ENCODE peak calls at places on chromosome 15, in seven cellular contexts. K is heart right ventricle, N is endothelial cell of umbilical vein, I is neuronal stem cell, B is GM23338, P is heart left ventricle, Z is A549. R is an unnamed sample.

GRCh38 chr15:59918994-59919951 is 84.8 kb upstream of the FOXB1 start:
- DNase-seq in Z (peak), K (no peak), B (no peak), I (no peak), P (no peak), N (peak), R (no peak)

GRCh38 chr15:35663956-35664355 is 118.0 kb upstream of the DPH6 start:
- DNase-seq in B (no peak), P (no peak), N (no peak), K (no peak), I (no peak), Z (no peak), R (no peak)

GRCh38 chr15:92921215-92922131 is 21.3 kb downstream of the CHD2 start:
- DNase-seq in N (peak), B (no peak), P (no peak), Z (peak), I (no peak), K (no peak), R (no peak)

GRCh38 chr15:92878593-92879053 is 21.5 kb upstream of the CHD2 start:
- DNase-seq in I (no peak), K (no peak), B (no peak), N (no peak), Z (no peak), P (no peak), R (no peak)

GRCh38 chr15:101808201-101808600 is 3.8 kb upstream of the OR4F15 start:
- DNase-seq in I (no peak), N (no peak), B (no peak), P (no peak), Z (no peak), K (no peak), R (no peak)

GRCh38 chr15:80977627-80978036 is 12.0 kb downstream of the MESD start:
- DNase-seq in P (peak), B (peak), N (peak), I (peak), K (peak), Z (peak), R (peak)

GRCh38 chr15:70257047-70257446 is 159.3 kb upstream of the TLE3 start:
- DNase-seq in P (no peak), Z (no peak), K (no peak), N (no peak), I (no peak), B (no peak), R (no peak)

GRCh38 chr15:70833897-70834765 is 19.8 kb downstream of the LARP6 start:
- DNase-seq in B (peak), K (no peak), I (no peak), N (peak), P (no peak), Z (peak), R (no peak)

GRCh38 chr15:76310470-76311070 is 699 bp downstream of the ETFA start:
- DNase-seq in I (no peak), Z (no peak), K (no peak), B (no peak), N (peak), P (no peak), R (no peak)

GRCh38 chr15:80228959-80229610 is 22.9 kb downstream of the CTXND1 start:
- DNase-seq in I (no peak), B (no peak), K (no peak), P (no peak), Z (peak), N (no peak), R (peak)

GRCh38 chr15:47505712-47506542 is 211.4 kb upstream of the SEMA6D start:
- DNase-seq in I (no peak), Z (no peak), B (no peak), N (peak), K (peak), P (no peak), R (no peak)

GRCh38 chr15:72146934-72147333 is 28.7 kb downstream of the SENP8 start:
- DNase-seq in K (no peak), Z (no peak), N (no peak), B (no peak), I (no peak), P (no peak), R (no peak)

GRCh38 chr15:51318382-51319150 is 19.8 kb downstream of the CYP19A1 start:
- DNase-seq in I (no peak), B (no peak), N (no peak), Z (no peak), K (no peak), P (no peak), R (no peak)

GRCh38 chr15:80404057-80404718 is at the start of gene ARNT2:
- DNase-seq in B (peak), N (no peak), Z (peak), P (peak), I (peak), K (peak), R (no peak)

GRCh38 chr15:81023483-81024264 is 23.0 kb downstream of the TLNRD1 start:
- DNase-seq in Z (no peak), B (no peak), I (no peak), N (peak), K (peak), P (peak), R (peak)

GRCh38 chr15:65285291-65286068 is 1.2 kb downstream of the PARP16 start:
- DNase-seq in N (no peak), Z (no peak), B (no peak), I (no peak), K (no peak), P (no peak), R (no peak)

GRCh38 chr15:81948751-81949150 is 97.1 kb downstream of the MEX3B start:
- DNase-seq in I (no peak), Z (no peak), P (no peak), N (no peak), B (no peak), K (no peak), R (no peak)

GRCh38 chr15:76470691-76471090 is 134.1 kb downstream of the ISL2 start:
- DNase-seq in I (no peak), Z (no peak), K (no peak), P (no peak), B (no peak), N (no peak), R (no peak)

GRCh38 chr15:78047631-78048409 is 29.7 kb downstream of the TBC1D2B start:
- DNase-seq in K (peak), N (peak), I (no peak), Z (no peak), B (no peak), P (no peak), R (no peak)

GRCh38 chr15:31328425-31328998 is 1.9 kb downstream of the KLF13 start:
- DNase-seq in B (no peak), P (no peak), Z (peak), I (no peak), N (no peak), K (no peak), R (no peak)

GRCh38 chr15:54032066-54032465 is 53.8 kb downstream of the UNC13C start:
- DNase-seq in K (no peak), B (no peak), P (no peak), Z (no peak), N (no peak), I (no peak), R (no peak)

GRCh38 chr15:29674661-29675533 is 147.4 kb downstream of the TJP1 start:
- DNase-seq in N (peak), B (peak), P (peak), Z (peak), I (peak), K (peak), R (peak)

GRCh38 chr15:79994651-79995050 is 23.7 kb upstream of the BCL2A1 start:
- DNase-seq in Z (peak), P (no peak), B (no peak), K (no peak), N (no peak), I (no peak), R (no peak)

GRCh38 chr15:36936652-36937051 is 163.7 kb downstream of the MEIS2 start:
- DNase-seq in Z (no peak), I (no peak), N (no peak), P (no peak), K (no peak), B (no peak), R (no peak)

GRCh38 chr15:40296561-40297230 is 11.0 kb downstream of the PLCB2 start:
- DNase-seq in P (peak), I (no peak), Z (no peak), B (no peak), N (no peak), K (no peak), R (no peak)

GRCh38 chr15:90680371-90680935 is 36.7 kb upstream of the BLM start:
- DNase-seq in K (no peak), Z (no peak), I (no peak), P (no peak), N (no peak), B (no peak), R (no peak)

GRCh38 chr15:47300035-47300434 is 417.3 kb upstream of the SEMA6D start:
- DNase-seq in I (no peak), N (no peak), B (no peak), P (no peak), K (no peak), Z (no peak), R (no peak)

GRCh38 chr15:77111813-77112212 is 40.9 kb upstream of the TSPAN3 start:
- DNase-seq in Z (no peak), K (no peak), P (no peak), I (no peak), B (no peak), N (no peak), R (no peak)

GRCh38 chr15:70474682-70475438 is 288.5 kb downstream of the UACA start:
- DNase-seq in B (no peak), K (peak), Z (peak), N (peak), P (peak), I (no peak), R (peak)

GRCh38 chr15:66046326-66046725 is 177.0 kb downstream of the RAB11A start:
- DNase-seq in P (no peak), B (no peak), I (no peak), N (no peak), Z (no peak), K (no peak), R (no peak)

GRCh38 chr15:75952512-75952911 is 48.8 kb downstream of the FBXO22 start:
- DNase-seq in K (no peak), N (no peak), I (no peak), P (no peak), B (no peak), Z (no peak), R (no peak)

GRCh38 chr15:34795267-34796081 is at the start of gene ACTC1:
- DNase-seq in I (peak), B (peak), N (peak), Z (peak), K (peak), P (peak), R (no peak)

GRCh38 chr15:36172970-36173369 is 406.5 kb upstream of the CDIN1 start:
- DNase-seq in K (no peak), B (no peak), Z (no peak), P (no peak), N (no peak), I (no peak), R (no peak)

GRCh38 chr15:101172421-101173097 is 79.3 kb downstream of the CHSY1 start:
- DNase-seq in K (no peak), B (no peak), N (no peak), Z (no peak), I (no peak), P (no peak), R (no peak)

GRCh38 chr15:61748529-61748928 is 311.7 kb downstream of the VPS13C start:
- DNase-seq in I (no peak), B (no peak), K (no peak), N (no peak), P (no peak), Z (no peak), R (no peak)

GRCh38 chr15:76183906-76184639 is 124.3 kb downstream of the TMEM266 start:
- DNase-seq in Z (no peak), I (peak), P (no peak), K (no peak), B (no peak), N (no peak), R (no peak)

GRCh38 chr15:52008698-52009434 is 10.2 kb upstream of the MAPK6 start:
- DNase-seq in N (peak), K (no peak), P (no peak), B (no peak), Z (peak), I (no peak), R (no peak)

GRCh38 chr15:101652783-101653430 is 726 bp upstream of the TM2D3 start:
- DNase-seq in N (no peak), I (no peak), P (no peak), Z (no peak), B (peak), K (no peak), R (no peak)

GRCh38 chr15:63372018-63372705 is 9.5 kb downstream of the CA12 start:
- DNase-seq in P (no peak), K (no peak), I (no peak), B (no peak), N (peak), Z (peak), R (no peak)

GRCh38 chr15:63373330-63373729 is 8.3 kb downstream of the CA12 start:
- DNase-seq in Z (no peak), I (no peak), B (no peak), P (no peak), K (no peak), N (no peak), R (no peak)

GRCh38 chr15:63371297-63371918 is 10.2 kb downstream of the CA12 start:
- DNase-seq in I (no peak), P (no peak), N (no peak), Z (peak), B (no peak), K (no peak), R (no peak)

GRCh38 chr15:63373866-63374548 is 7.6 kb downstream of the CA12 start:
- DNase-seq in K (no peak), Z (no peak), P (no peak), N (no peak), B (no peak), I (no peak), R (no peak)

DNA sequence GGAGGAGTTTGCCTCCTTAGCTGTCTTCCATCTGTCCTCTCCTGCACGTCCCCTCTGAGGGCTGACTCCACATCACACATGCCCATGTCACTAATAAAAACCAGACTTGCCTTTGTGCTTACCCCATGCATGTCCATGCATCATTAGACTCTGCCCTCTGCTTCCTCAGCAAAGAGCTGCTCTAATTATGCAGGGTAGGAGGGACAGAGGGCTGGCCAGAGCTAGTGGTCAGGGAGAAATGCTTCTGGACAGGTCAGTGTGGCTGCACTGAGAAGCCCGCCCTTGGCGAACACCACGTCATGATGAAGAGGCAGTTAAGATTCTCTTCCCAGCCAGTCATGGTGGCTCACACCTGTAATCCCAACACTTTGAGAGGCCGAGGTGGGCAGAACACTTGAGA is 8.9 kb downstream of the CA12 start:
- DNase-seq in P (no peak), B (no peak), N (no peak), K (no peak), I (no peak), Z (no peak), R (no peak)
- H3K27ac ChIP-seq in P (no peak), B (no peak), N (no peak), K (no peak), I (no peak), Z (peak), R (no peak)

GRCh38 chr15:74041777-74042435 is 40.4 kb downstream of the GOLGA6A start:
- DNase-seq in I (no peak), P (no peak), N (no peak), Z (no peak), K (no peak), B (no peak), R (no peak)

GRCh38 chr15:74040115-74040850 is 42.1 kb downstream of the GOLGA6A start:
- DNase-seq in B (no peak), I (no peak), K (peak), Z (peak), N (peak), P (no peak), R (no peak)

GRCh38 chr15:74039656-74040010 is 42.7 kb downstream of the GOLGA6A start:
- DNase-seq in I (no peak), Z (no peak), B (no peak), P (no peak), K (no peak), N (no peak), R (no peak)

GRCh38 chr15:74042603-74043424 is 39.5 kb downstream of the GOLGA6A start:
- DNase-seq in I (no peak), P (no peak), B (no peak), N (no peak), K (no peak), Z (no peak), R (no peak)

DNA sequence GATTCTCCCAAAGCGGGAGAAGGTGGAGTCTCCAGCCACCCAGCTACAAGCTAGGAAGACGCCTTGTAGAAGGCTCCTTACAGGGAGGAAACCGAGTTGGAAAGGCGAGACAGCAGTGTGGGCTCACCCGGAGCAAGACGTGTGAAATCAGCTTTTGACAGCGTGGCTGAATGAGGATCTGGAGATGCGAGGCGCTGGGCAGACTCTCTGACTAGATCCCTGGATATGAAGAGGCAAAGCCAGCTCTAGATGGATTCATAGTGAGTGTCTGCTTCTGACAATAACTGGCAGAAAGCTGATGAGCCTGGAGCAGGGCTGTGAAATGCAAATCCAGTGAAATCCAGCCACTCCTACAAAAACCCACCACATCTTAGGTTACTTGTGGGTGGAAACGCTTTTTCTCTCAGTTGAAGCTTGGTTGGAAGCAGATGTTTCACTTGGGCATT is 41.0 kb downstream of the GOLGA6A start:
- DNase-seq in N (no peak), K (no peak), Z (no peak), B (no peak), P (no peak), I (no peak), R (no peak)
- H3K27ac ChIP-seq in N (no peak), K (peak), Z (no peak), B (no peak), P (peak), I (no peak), R (peak)

GRCh38 chr15:48603922-48604321 is 41.6 kb downstream of the FBN1 start:
- DNase-seq in N (peak), Z (no peak), I (no peak), B (no peak), K (no peak), P (no peak), R (no peak)

GRCh38 chr15:48601095-48601494 is 44.4 kb downstream of the FBN1 start:
- DNase-seq in N (no peak), Z (no peak), I (no peak), B (no peak), P (no peak), K (no peak), R (no peak)

GRCh38 chr15:48603123-48603500 is 42.4 kb downstream of the FBN1 start:
- DNase-seq in K (no peak), B (peak), N (peak), I (no peak), Z (no peak), P (no peak), R (no peak)

GRCh38 chr15:48604567-48604966 is 40.9 kb downstream of the FBN1 start:
- DNase-seq in I (no peak), P (no peak), K (no peak), B (no peak), Z (no peak), N (no peak), R (no peak)

DNA sequence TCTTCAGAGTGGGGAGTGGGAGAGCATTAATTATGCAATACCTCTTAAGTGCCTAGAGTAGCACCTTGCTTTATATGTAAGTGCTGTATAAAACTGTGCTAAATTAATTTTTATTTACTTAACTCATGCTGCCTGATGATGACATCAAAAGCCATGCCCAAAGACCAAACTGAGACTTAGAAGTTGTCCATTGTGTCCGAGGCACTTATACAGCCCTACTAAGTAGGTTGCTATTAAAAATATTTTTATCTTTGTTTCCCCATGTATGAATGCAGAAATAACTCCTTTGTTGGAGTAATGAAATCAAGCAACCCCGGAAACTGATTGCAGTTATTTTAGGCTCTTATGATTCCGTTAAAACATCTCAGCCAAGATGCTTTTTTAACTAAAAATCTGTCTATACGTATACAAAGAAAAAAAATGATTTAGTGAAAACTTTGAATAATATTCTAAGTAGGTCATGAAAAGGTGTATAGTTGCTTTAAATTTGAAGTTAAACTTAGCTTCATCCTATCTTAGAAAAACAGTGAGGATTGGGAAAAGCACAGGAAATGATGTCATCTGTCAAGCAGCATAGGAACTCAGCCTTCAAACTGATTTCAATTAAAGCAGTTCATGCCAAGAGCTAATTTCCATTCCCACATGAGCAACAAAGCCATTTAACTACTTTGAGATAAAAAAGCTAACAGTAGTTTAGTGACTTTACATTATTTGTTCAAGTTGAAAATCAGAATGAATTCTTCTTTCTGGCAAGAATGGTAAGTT is 43.0 kb downstream of the FBN1 start:
- DNase-seq in K (peak), N (peak), Z (no peak), B (peak), I (no peak), P (no peak), R (no peak)
- H3K27ac ChIP-seq in K (peak), N (peak), Z (no peak), B (no peak), I (no peak), P (no peak), R (no peak)

GRCh38 chr15:58065011-58065444 is 483 bp downstream of the ALDH1A2 start:
- DNase-seq in I (peak), B (peak), K (peak), P (peak), N (peak), Z (no peak), R (no peak)

GRCh38 chr15:58062175-58062574 is 3.3 kb downstream of the ALDH1A2 start:
- DNase-seq in N (peak), K (no peak), P (no peak), I (no peak), Z (no peak), B (no peak), R (no peak)

GRCh38 chr15:58064119-58065010 is 1.1 kb downstream of the ALDH1A2 start:
- DNase-seq in K (no peak), P (no peak), B (peak), N (peak), I (no peak), Z (no peak), R (no peak)

GRCh38 chr15:58062983-58063382 is 2.5 kb downstream of the ALDH1A2 start:
- DNase-seq in Z (no peak), B (no peak), K (no peak), P (no peak), I (no peak), N (peak), R (no peak)

DNA sequence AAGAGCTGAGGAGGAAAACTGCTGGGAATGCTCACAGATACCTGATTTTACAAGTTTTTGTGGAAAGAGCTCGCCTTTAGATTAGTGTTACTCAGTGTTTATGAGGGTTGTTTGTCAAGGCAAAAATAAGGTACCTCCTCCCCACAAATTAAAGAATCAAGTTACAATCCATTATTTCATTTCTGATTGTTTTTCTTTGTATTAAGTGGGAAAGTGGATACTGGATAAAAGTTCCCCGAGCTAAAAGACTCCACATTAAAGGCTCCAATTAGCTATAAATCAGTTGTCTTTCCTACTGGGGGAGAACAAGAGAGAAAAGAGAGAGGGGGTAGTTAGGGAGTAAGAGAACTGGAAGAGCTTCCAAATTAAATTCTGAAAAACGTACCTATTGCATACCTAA is 1.9 kb downstream of the ALDH1A2 start:
- DNase-seq in Z (no peak), K (no peak), N (no peak), P (no peak), I (no peak), B (no peak), R (no peak)
- H3K27ac ChIP-seq in Z (no peak), K (peak), N (peak), P (no peak), I (no peak), B (no peak), R (no peak)

R was measured in lung.